ENCODE peak calls at places on chromosomes 6 and 20, in nine cellular contexts. B is HEK293T; U is thyroid gland; D is neural crest cell; N is stimulated activated naive B cell treated with anti-CD40 and anti-IgM and Interleukin-4, amounts not matched to agents 10 μg/mL and 1 μg/mL and 100 μg/mL, for 72 hours; E is HFF-Myc; S is kidney tubule cell; P is transverse colon; I is aorta. M is an unnamed sample.

GRCh38 chr20:15949391-15949790 is 623.9 kb downstream of the KIF16B start:
- DNase-seq in B (no peak), U (no peak), D (no peak), N (no peak), E (no peak), S (no peak), P (no peak), I (no peak), M (no peak)

GRCh38 chr6:68638225-68638900 is 3.3 kb downstream of the ADGRB3 start:
- DNase-seq in B (no peak), U (peak), D (peak), N (no peak), E (no peak), S (peak), P (peak), I (peak), M (peak)

GRCh38 chr6:157764346-157765068 is 58.5 kb upstream of the SNX9 start:
- DNase-seq in B (peak), U (peak), D (no peak), N (peak), E (peak), S (peak), P (peak), I (peak), M (peak)

GRCh38 chr20:48308882-48309281 is 518.9 kb downstream of the PREX1 start:
- DNase-seq in B (no peak), U (no peak), D (no peak), N (no peak), E (no peak), S (no peak), P (no peak), I (no peak), M (no peak)

GRCh38 chr6:135192256-135193174 is 11.4 kb downstream of the MYB start:
- DNase-seq in B (no peak), U (no peak), D (no peak), N (no peak), E (no peak), S (no peak), P (no peak), I (no peak), M (no peak)

GRCh38 chr20:23199356-23199755 is 113.2 kb upstream of the CD93 start:
- DNase-seq in B (no peak), U (no peak), D (no peak), N (no peak), E (no peak), S (no peak), P (no peak), I (no peak), M (no peak)

GRCh38 chr6:16438677-16439615 is 200.6 kb downstream of the GMPR start:
- DNase-seq in B (no peak), U (peak), D (no peak), N (no peak), E (peak), S (no peak), P (no peak), I (no peak), M (no peak)

GRCh38 chr6:69232506-69233194 is 564.2 kb downstream of the LMBRD1 start:
- DNase-seq in B (peak), U (peak), D (peak), N (no peak), E (peak), S (peak), P (peak), I (peak), M (peak)

M was measured in tibial artery.